ENCODE peak calls at places on chromosomes 13 and 19, in four cellular contexts. H, L, A and P are unnamed samples.
A peak's percentile ranks its signal among the peaks of the same experiment; 100 is the strongest.

GRCh38 chr13:91722267-91722884 is 324.0 kb downstream of the GPC5 start:
- DNase-seq in A (peak; percentile 36), L (peak; percentile 23), H (peak; percentile 71), P (peak; percentile 19)

GRCh38 chr19:55391702-55392615 is 6.2 kb downstream of the RPL28 start:
- DNase-seq in H (no peak), A (no peak), L (peak; percentile 32), P (no peak)

GRCh38 chr13:80399340-80400163 is 58.6 kb upstream of the SPRY2 start:
- DNase-seq in L (no peak), H (no peak), A (peak; percentile 10), P (no peak)

GRCh38 chr19:17260842-17261325 is 3.7 kb downstream of the USHBP1 start:
- DNase-seq in A (peak; percentile 89), L (peak; percentile 50), H (peak; percentile 97), P (peak; percentile 89)

GRCh38 chr13:23466144-23467002 is 32.9 kb upstream of the SACS start:
- DNase-seq in H (peak; percentile 91), L (peak; percentile 79), A (peak; percentile 85), P (peak; percentile 70)

GRCh38 chr13:50887153-50887552 is 22.4 kb upstream of the RNASEH2B start:
- DNase-seq in H (no peak), L (no peak), A (no peak), P (no peak)

GRCh38 chr19:55525289-55526101 is 11.4 kb downstream of the SBK2 start:
- DNase-seq in A (no peak), H (no peak), L (no peak), P (no peak)

GRCh38 chr19:7013678-7014077 is 7.6 kb downstream of the MBD3L2B start:
- DNase-seq in L (peak; percentile 14), A (no peak), H (no peak), P (no peak)

GRCh38 chr19:14563989-14564650 is 7.7 kb downstream of the NDUFB7 start:
- DNase-seq in L (no peak), H (peak; percentile 96), A (peak; percentile 71), P (no peak)

GRCh38 chr19:9323557-9323918 is 441 bp upstream of the ZNF559 start:
- DNase-seq in L (peak; percentile 86), H (peak; percentile 82), A (no peak), P (peak; percentile 86)

GRCh38 chr19:54606891-54607781 is 13.7 kb downstream of the LILRA1 start:
- DNase-seq in L (no peak), A (no peak), H (no peak), P (no peak)

GRCh38 chr19:29662278-29662603 is 3.0 kb upstream of the PLEKHF1 start:
- DNase-seq in H (no peak), L (no peak), A (no peak), P (no peak)

GRCh38 chr13:78596701-78597550 is 6.4 kb downstream of the POU4F1 start:
- DNase-seq in H (no peak), L (no peak), A (peak; percentile 61), P (no peak)

GRCh38 chr19:46972301-46972700 is 47.3 kb upstream of the NPAS1 start:
- DNase-seq in H (no peak), L (no peak), A (no peak), P (no peak)

GRCh38 chr19:7916908-7917291 is 2.3 kb downstream of the TGFBR3L start:
- DNase-seq in L (no peak), A (no peak), H (no peak), P (no peak)

GRCh38 chr13:110492299-110493160 is 69.0 kb downstream of the RAB20 start:
- DNase-seq in H (peak; percentile 59), A (no peak), L (no peak), P (no peak)

GRCh38 chr19:6674868-6675305 is 4.9 kb upstream of the TNFSF14 start:
- DNase-seq in A (peak; percentile 62), L (peak; percentile 76), H (peak; percentile 78), P (peak; percentile 97)

GRCh38 chr19:39166571-39167391 is 30.0 kb upstream of the NCCRP1 start:
- DNase-seq in H (no peak), L (no peak), A (peak; percentile 40), P (no peak)

DNA sequence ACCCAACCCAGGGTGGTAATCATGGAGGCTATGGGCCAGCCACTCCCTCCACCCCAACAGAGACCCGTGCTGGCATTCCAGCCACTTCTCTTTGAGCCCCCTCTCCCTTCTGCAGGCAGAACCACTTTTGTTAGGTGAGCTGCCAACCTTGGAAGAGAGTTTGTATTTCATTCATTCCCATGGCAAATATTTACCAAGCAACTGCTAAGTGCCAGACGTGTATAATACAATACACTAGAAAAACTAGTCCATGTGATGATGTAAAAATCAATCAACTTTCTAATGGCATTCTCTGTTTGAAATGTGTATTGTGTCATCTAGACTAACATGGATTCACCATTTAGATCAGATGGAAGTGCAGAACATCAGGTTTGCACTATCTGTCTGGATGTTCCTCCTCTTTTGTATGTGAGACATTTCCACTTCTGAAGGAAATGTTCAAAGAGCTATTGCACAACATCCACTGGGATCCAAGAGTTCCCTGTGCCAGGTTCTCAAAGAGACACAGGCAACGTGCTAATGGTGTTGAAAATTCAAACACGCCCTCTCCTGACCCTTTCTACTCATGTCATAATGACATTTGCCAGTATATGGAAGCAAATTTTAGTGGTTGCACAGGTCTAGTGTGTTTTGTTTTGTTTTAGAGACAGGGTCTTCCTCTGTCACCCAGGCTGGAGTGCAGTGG is 5.4 kb downstream of the MLNR start:
- DNase-seq in H (no peak), A (no peak), L (no peak), P (no peak)
- H3K27ac ChIP-seq in H (no peak overlapping the region), A (no peak overlapping the region), L (no peak overlapping the region), P (no peak overlapping the region)

GRCh38 chr13:48412881-48413351 is at the start of gene LPAR6:
- DNase-seq in L (peak; percentile 81), A (peak; percentile 13), H (no peak), P (no peak)

GRCh38 chr13:48411281-48412099 is 1.4 kb downstream of the LPAR6 start:
- DNase-seq in H (no peak), A (peak; percentile 11), L (peak; percentile 21), P (no peak)

GRCh38 chr13:48414501-48414900 is 1.6 kb upstream of the LPAR6 start:
- DNase-seq in A (no peak), H (no peak), L (no peak), P (no peak)

GRCh38 chr13:48412100-48412556 is 785 bp downstream of the LPAR6 start:
- DNase-seq in A (no peak), L (peak; percentile 36), H (no peak), P (no peak)

DNA sequence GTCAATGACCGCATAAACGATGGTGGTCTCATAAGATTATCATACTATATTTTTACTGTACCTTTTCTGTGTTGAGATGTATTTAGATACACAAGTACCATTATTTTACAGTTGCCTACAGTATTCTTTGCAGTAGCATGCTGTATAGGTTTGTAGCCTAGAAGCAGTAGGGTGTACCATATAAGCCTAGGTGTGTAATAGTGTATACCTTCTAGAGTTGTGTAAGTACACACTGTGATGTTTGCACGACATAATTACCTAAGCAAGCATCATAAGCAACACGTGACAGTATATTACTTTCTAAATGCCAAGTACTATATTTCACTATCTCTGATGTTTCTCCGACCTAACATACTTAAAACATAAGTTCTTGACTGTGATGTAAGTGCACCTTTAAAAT is 2.7 kb downstream of the LPAR6 start:
- DNase-seq in H (no peak), L (no peak), A (no peak), P (no peak)
- H3K9ac ChIP-seq in H (no peak overlapping the region), L (no peak overlapping the region), A (no peak overlapping the region), P (no peak overlapping the region)

DNA sequence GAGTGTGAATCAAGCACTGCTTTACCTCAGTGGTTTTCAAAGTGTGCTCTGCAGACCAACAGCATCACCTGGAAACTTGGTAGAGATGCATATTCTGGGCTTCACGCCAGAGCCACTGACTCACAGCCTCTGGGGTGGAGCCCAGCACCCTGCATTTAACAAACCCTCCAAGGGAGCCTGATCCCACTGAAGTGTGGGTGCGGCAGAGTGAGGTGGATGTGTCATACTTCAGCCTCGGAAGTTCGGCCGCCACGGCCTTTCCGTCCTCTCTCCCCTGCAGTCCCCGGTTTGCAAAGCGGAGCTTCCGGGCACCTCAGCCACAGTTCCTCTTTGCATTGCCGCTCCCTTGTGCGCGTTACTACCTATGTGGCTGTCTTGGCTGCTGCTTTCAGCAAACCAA is 33.3 kb upstream of the MICU2 start:
- DNase-seq in A (no peak), L (peak; percentile 77), H (no peak), P (peak; percentile 32)
- H3K27ac ChIP-seq in A (no peak overlapping the region), L (no peak overlapping the region), H (no peak overlapping the region), P (peak overlapping the region; percentile 38)

DNA sequence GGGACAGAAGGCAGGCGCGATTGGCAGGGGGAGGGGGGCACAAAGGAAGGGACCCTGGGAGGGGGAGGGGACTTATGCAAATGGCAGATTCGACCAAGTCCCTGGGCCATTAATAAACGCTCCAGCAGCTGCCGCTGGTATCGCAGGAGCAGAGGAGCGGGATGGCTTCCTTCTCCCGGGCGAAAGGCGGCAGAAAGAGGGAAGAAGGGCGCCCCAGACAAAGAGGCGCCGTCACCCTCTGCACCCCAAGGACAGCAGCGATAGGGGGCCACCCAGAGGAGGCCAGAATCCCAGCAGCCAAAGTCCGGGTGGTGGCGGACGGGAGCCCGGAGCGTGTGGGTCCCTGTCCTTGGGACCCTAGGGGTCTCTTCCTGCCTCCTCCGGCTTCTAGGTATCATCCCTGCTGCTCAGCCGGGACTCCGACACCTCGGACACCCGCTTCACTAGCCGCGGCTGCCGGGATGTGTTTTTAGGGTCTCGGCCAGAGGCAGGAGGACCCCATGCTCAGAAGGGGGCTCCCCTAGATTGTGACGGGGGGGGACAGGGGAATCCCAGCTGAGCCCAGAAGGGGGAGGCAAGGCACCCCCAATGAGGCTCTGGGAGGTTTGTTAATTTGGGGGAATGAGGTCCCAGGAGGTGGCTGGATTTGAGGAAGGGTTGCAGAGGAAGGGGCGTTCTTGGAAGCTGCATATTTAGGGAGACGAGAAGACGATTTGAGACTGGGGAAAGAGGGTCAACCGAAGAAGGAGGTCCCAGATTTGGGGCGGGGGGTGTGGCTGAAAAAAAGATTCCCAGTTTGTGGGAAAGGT is 1.7 kb downstream of the PTPRS start:
- DNase-seq in A (peak; percentile 83), H (peak; percentile 54), L (no peak), P (no peak)
- H3K9ac ChIP-seq in A (peak overlapping the region; percentile 62), H (peak overlapping the region; percentile 82), L (no peak overlapping the region), P (no peak overlapping the region)

DNA sequence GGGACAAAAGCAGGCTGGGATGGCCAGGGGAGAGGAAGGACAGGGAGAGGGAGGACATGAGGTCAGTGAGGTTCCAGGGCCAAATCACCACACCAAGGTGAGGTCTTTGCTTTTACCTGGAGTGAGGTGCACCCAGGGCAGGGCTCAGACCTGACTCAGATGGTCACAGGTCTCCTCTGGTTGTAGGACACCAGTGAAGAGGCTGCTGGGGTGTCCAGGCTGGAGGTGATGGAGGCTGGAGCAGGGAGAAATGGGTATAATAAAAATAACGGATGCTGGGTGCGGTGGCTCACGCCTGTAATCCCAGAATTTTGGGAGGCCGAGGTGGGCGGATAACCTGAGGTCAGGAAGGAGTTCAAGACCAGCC is 6.9 kb downstream of the GRAMD1A start:
- DNase-seq in L (no peak), H (no peak), A (no peak), P (no peak)
- H3K27ac ChIP-seq in L (no peak overlapping the region), H (no peak overlapping the region), A (no peak overlapping the region), P (no peak overlapping the region)

GRCh38 chr19:722553-723101 is 13.9 kb downstream of the PALM start:
- DNase-seq in A (no peak), L (no peak), H (peak; percentile 48), P (no peak)

GRCh38 chr19:723247-723646 is 14.5 kb downstream of the PALM start:
- DNase-seq in A (no peak), L (no peak), H (no peak), P (no peak)

GRCh38 chr19:720691-721160 is 12.0 kb downstream of the PALM start:
- DNase-seq in A (no peak), L (no peak), H (no peak), P (no peak)

GRCh38 chr19:725461-726089 is 16.8 kb downstream of the PALM start:
- DNase-seq in H (no peak), L (no peak), A (no peak), P (no peak)

GRCh38 chr19:723714-724113 is 15.0 kb downstream of the PALM start:
- DNase-seq in A (no peak), H (no peak), L (no peak), P (no peak)
- H3K9ac ChIP-seq in A (no peak overlapping the region), H (no peak overlapping the region), L (no peak overlapping the region), P (no peak overlapping the region)